ENCODE peak calls at places on chromosomes 6 and 20, in ten cellular contexts. One of them, this sample, is unnamed.

GRCh38 chr6:48826884-48827701 is 636.0 kb downstream of the MMUT start:
- DNase-seq in stimulated activated CD8-positive, alpha-beta memory T cell treated with anti-CD3 and anti-CD28 coated beads, Interleukin-12 subunit alpha, Interleukin-12 subunit beta, amount 100 ng/mL, for 1 hour: no peak
- DNase-seq in midbrain: no peak
- DNase-seq in CD4-positive, CD25-positive, alpha-beta regulatory T cell: no peak
- DNase-seq in KBM-7: no peak
- DNase-seq in RPMI7951: peak; percentile 99
- DNase-seq in memory B cell: no peak
- DNase-seq in AG10803: peak; percentile 82
- DNase-seq in SHP77: no peak
- DNase-seq in AG08395: peak; percentile 52
- DNase-seq in this sample: no peak

GRCh38 chr6:131687022-131687421 is 14.2 kb downstream of the OR2A4 start:
- DNase-seq in AG08395: no peak
- DNase-seq in midbrain: no peak
- DNase-seq in SHP77: no peak
- DNase-seq in stimulated activated CD8-positive, alpha-beta memory T cell treated with anti-CD3 and anti-CD28 coated beads, Interleukin-12 subunit alpha, Interleukin-12 subunit beta, amount 100 ng/mL, for 1 hour: no peak
- DNase-seq in RPMI7951: peak; percentile 28
- DNase-seq in KBM-7: no peak
- DNase-seq in memory B cell: no peak
- DNase-seq in CD4-positive, CD25-positive, alpha-beta regulatory T cell: no peak
- DNase-seq in AG10803: no peak
- DNase-seq in this sample: no peak

GRCh38 chr6:1952726-1953360 is 292.6 kb downstream of the GMDS start:
- DNase-seq in midbrain: no peak
- DNase-seq in SHP77: no peak
- DNase-seq in KBM-7: no peak
- DNase-seq in AG10803: peak; percentile 73
- DNase-seq in CD4-positive, CD25-positive, alpha-beta regulatory T cell: no peak
- DNase-seq in AG08395: peak; percentile 54
- DNase-seq in stimulated activated CD8-positive, alpha-beta memory T cell treated with anti-CD3 and anti-CD28 coated beads, Interleukin-12 subunit alpha, Interleukin-12 subunit beta, amount 100 ng/mL, for 1 hour: no peak
- DNase-seq in RPMI7951: peak; percentile 71
- DNase-seq in memory B cell: no peak
- DNase-seq in this sample: no peak

GRCh38 chr6:10582774-10583508 is 61.8 kb downstream of the GCNT2 start:
- DNase-seq in RPMI7951: no peak
- DNase-seq in KBM-7: peak; percentile 33
- DNase-seq in memory B cell: no peak
- DNase-seq in SHP77: peak; percentile 85
- DNase-seq in AG08395: no peak
- DNase-seq in CD4-positive, CD25-positive, alpha-beta regulatory T cell: no peak
- DNase-seq in midbrain: no peak
- DNase-seq in stimulated activated CD8-positive, alpha-beta memory T cell treated with anti-CD3 and anti-CD28 coated beads, Interleukin-12 subunit alpha, Interleukin-12 subunit beta, amount 100 ng/mL, for 1 hour: no peak
- DNase-seq in AG10803: no peak
- DNase-seq in this sample: no peak

GRCh38 chr6:113594726-113595125 is 262.4 kb upstream of the MARCKS start:
- DNase-seq in SHP77: no peak
- DNase-seq in CD4-positive, CD25-positive, alpha-beta regulatory T cell: no peak
- DNase-seq in AG08395: no peak
- DNase-seq in stimulated activated CD8-positive, alpha-beta memory T cell treated with anti-CD3 and anti-CD28 coated beads, Interleukin-12 subunit alpha, Interleukin-12 subunit beta, amount 100 ng/mL, for 1 hour: no peak
- DNase-seq in AG10803: no peak
- DNase-seq in KBM-7: no peak
- DNase-seq in RPMI7951: no peak
- DNase-seq in memory B cell: no peak
- DNase-seq in midbrain: no peak
- DNase-seq in this sample: no peak

GRCh38 chr6:3835055-3835731 is 14.0 kb upstream of the FAM50B start:
- DNase-seq in AG08395: no peak
- DNase-seq in stimulated activated CD8-positive, alpha-beta memory T cell treated with anti-CD3 and anti-CD28 coated beads, Interleukin-12 subunit alpha, Interleukin-12 subunit beta, amount 100 ng/mL, for 1 hour: no peak
- DNase-seq in memory B cell: no peak
- DNase-seq in SHP77: no peak
- DNase-seq in AG10803: peak; percentile 52
- DNase-seq in RPMI7951: no peak
- DNase-seq in KBM-7: no peak
- DNase-seq in midbrain: no peak
- DNase-seq in CD4-positive, CD25-positive, alpha-beta regulatory T cell: no peak
- DNase-seq in this sample: no peak

GRCh38 chr6:15922510-15923307 is 206.2 kb upstream of the MYLIP start:
- DNase-seq in KBM-7: peak; percentile 85
- DNase-seq in SHP77: no peak
- DNase-seq in AG10803: peak; percentile 86
- DNase-seq in memory B cell: no peak
- DNase-seq in CD4-positive, CD25-positive, alpha-beta regulatory T cell: no peak
- DNase-seq in RPMI7951: peak; percentile 74
- DNase-seq in stimulated activated CD8-positive, alpha-beta memory T cell treated with anti-CD3 and anti-CD28 coated beads, Interleukin-12 subunit alpha, Interleukin-12 subunit beta, amount 100 ng/mL, for 1 hour: no peak
- DNase-seq in midbrain: no peak
- DNase-seq in AG08395: peak; percentile 75
- DNase-seq in this sample: no peak

GRCh38 chr6:33251390-33252012 is 20.2 kb downstream of the VPS52 start:
- DNase-seq in AG10803: peak; percentile 12
- DNase-seq in SHP77: no peak
- DNase-seq in memory B cell: no peak
- DNase-seq in AG08395: no peak
- DNase-seq in KBM-7: no peak
- DNase-seq in CD4-positive, CD25-positive, alpha-beta regulatory T cell: no peak
- DNase-seq in midbrain: no peak
- DNase-seq in RPMI7951: peak; percentile 18
- DNase-seq in stimulated activated CD8-positive, alpha-beta memory T cell treated with anti-CD3 and anti-CD28 coated beads, Interleukin-12 subunit alpha, Interleukin-12 subunit beta, amount 100 ng/mL, for 1 hour: no peak
- DNase-seq in this sample: no peak

GRCh38 chr6:49556429-49556837 is 6.0 kb downstream of the C6orf141 start:
- DNase-seq in stimulated activated CD8-positive, alpha-beta memory T cell treated with anti-CD3 and anti-CD28 coated beads, Interleukin-12 subunit alpha, Interleukin-12 subunit beta, amount 100 ng/mL, for 1 hour: no peak
- DNase-seq in memory B cell: no peak
- DNase-seq in KBM-7: peak; percentile 74
- DNase-seq in SHP77: peak; percentile 66
- DNase-seq in AG10803: peak; percentile 33
- DNase-seq in AG08395: peak; percentile 18
- DNase-seq in RPMI7951: peak; percentile 66
- DNase-seq in midbrain: no peak
- DNase-seq in CD4-positive, CD25-positive, alpha-beta regulatory T cell: no peak
- DNase-seq in this sample: no peak

GRCh38 chr20:2252419-2253060 is 43.3 kb upstream of the TGM3 start:
- DNase-seq in AG08395: no peak
- DNase-seq in memory B cell: no peak
- DNase-seq in RPMI7951: no peak
- DNase-seq in midbrain: no peak
- DNase-seq in SHP77: no peak
- DNase-seq in KBM-7: peak; percentile 58
- DNase-seq in stimulated activated CD8-positive, alpha-beta memory T cell treated with anti-CD3 and anti-CD28 coated beads, Interleukin-12 subunit alpha, Interleukin-12 subunit beta, amount 100 ng/mL, for 1 hour: no peak
- DNase-seq in CD4-positive, CD25-positive, alpha-beta regulatory T cell: no peak
- DNase-seq in AG10803: no peak
- DNase-seq in this sample: no peak

GRCh38 chr6:28311139-28311823 is 24.7 kb downstream of the ZSCAN31 start:
- DNase-seq in AG10803: no peak
- DNase-seq in AG08395: no peak
- DNase-seq in SHP77: no peak
- DNase-seq in CD4-positive, CD25-positive, alpha-beta regulatory T cell: no peak
- DNase-seq in midbrain: no peak
- DNase-seq in memory B cell: no peak
- DNase-seq in KBM-7: no peak
- DNase-seq in RPMI7951: no peak
- DNase-seq in stimulated activated CD8-positive, alpha-beta memory T cell treated with anti-CD3 and anti-CD28 coated beads, Interleukin-12 subunit alpha, Interleukin-12 subunit beta, amount 100 ng/mL, for 1 hour: no peak
- DNase-seq in this sample: no peak